ENCODE peak calls at places on chromosomes 16 and 17, in seven cellular contexts. R is NCI-H1436; J is PC-3; L is G401; K is NCI-H1048; A is ELR; V is activated T-helper 2 cell treated with anti-CD3 and anti-CD28 coated beads, Interferon-gamma antibody, Interleukin-2, Interleukin-4, amounts not matched to agents 10 μg/mL and 5 μg/mL and 100 μg/mL, durations not matched to agents 14 hours and 24 hours and 36 hours. D is an unnamed sample.

GRCh38 chr17:82947051-82947991 is 107.5 kb upstream of the ZNF750 start:
- DNase-seq in A (no peak), R (no peak), L (no peak), K (no peak), J (no peak), V (no peak), D (no peak)

GRCh38 chr16:63458842-63459241 is 1422.6 kb upstream of the CDH8 start:
- DNase-seq in K (no peak), A (no peak), J (no peak), R (no peak), L (no peak), V (no peak), D (no peak)

GRCh38 chr16:66977341-66978113 is 10.9 kb upstream of the CES4A start:
- DNase-seq in J (peak), L (peak), A (peak), K (no peak), V (peak), R (peak), D (peak)

GRCh38 chr16:14286381-14287230 is 215.5 kb downstream of the MRTFB start:
- DNase-seq in K (no peak), L (peak), A (no peak), V (no peak), J (no peak), R (no peak), D (no peak)

GRCh38 chr17:28896491-28896883 is 1.0 kb downstream of the FLOT2 start:
- DNase-seq in R (no peak), K (no peak), J (no peak), A (peak), V (no peak), L (no peak), D (no peak)

GRCh38 chr16:51651061-51651466 is 500.0 kb upstream of the SALL1 start:
- DNase-seq in J (no peak), K (no peak), A (no peak), V (no peak), L (peak), R (peak), D (no peak)

GRCh38 chr17:49858796-49859195 is 10.9 kb upstream of the TAC4 start:
- DNase-seq in V (no peak), A (no peak), R (no peak), J (no peak), K (no peak), L (peak), D (no peak)

GRCh38 chr17:50908860-50909764 is 43.0 kb upstream of the TOB1 start:
- DNase-seq in A (no peak), R (no peak), V (no peak), J (no peak), K (no peak), L (no peak), D (no peak)

GRCh38 chr16:62665269-62665668 is 629.0 kb upstream of the CDH8 start:
- DNase-seq in V (no peak), L (no peak), A (no peak), R (no peak), J (no peak), K (no peak), D (no peak)

GRCh38 chr17:37570527-37571093 is 38.6 kb downstream of the SYNRG start:
- DNase-seq in K (no peak), A (peak), J (peak), L (peak), V (no peak), R (peak), D (peak)

GRCh38 chr17:50627782-50628601 is 6.7 kb upstream of the ABCC3 start:
- DNase-seq in R (peak), A (no peak), J (peak), K (no peak), V (no peak), L (no peak), D (peak)

GRCh38 chr17:78532311-78532710 is 44.9 kb downstream of the DNAH17 start:
- DNase-seq in J (peak), R (no peak), L (no peak), V (no peak), A (no peak), K (no peak), D (no peak)

GRCh38 chr16:27048316-27048715 is 18.4 kb upstream of the C16orf82 start:
- DNase-seq in A (peak), J (no peak), V (no peak), R (no peak), L (no peak), K (no peak), D (no peak)

GRCh38 chr16:83215417-83216001 is 588.7 kb downstream of the CDH13 start:
- DNase-seq in L (no peak), A (peak), J (peak), V (peak), R (no peak), K (no peak), D (no peak)

D was measured in DMS79 treated with DMSO at 0.1 percent for 48 hours.